ENCODE peak calls at places on chromosomes 2 and 18, in four cellular contexts. Q is fibroblast of lung, Y is GM23338, B is endothelial cell of umbilical vein. T is an unnamed sample.

GRCh38 chr2:149148195-149149006 is 109.9 kb downstream of the LYPD6B start:
- DNase-seq in Q (no peak), Y (no peak), B (no peak), T (no peak)

GRCh38 chr2:202317080-202317859 is 51.7 kb downstream of the NOP58 start:
- DNase-seq in Q (peak; percentile 86), Y (peak; percentile 25), B (peak; percentile 99), T (no peak)

GRCh38 chr2:70113396-70114100 is 26.3 kb downstream of the PCBP1 start:
- DNase-seq in Q (no peak), Y (no peak), B (no peak), T (no peak)

GRCh38 chr2:14831458-14831857 is 198.9 kb downstream of the LRATD1 start:
- DNase-seq in Q (peak; percentile 11), Y (peak; percentile 8), B (no peak), T (no peak)

GRCh38 chr2:108987111-108987510 is 1.9 kb downstream of the EDAR start:
- DNase-seq in Q (no peak), Y (no peak), B (no peak), T (no peak)

GRCh38 chr2:74845217-74845751 is 11.4 kb downstream of the HK2 start:
- DNase-seq in Q (peak; percentile 87), Y (peak; percentile 58), B (peak; percentile 94), T (no peak)

GRCh38 chr2:236971131-236971850 is 114.4 kb upstream of the COPS8 start:
- DNase-seq in Q (peak; percentile 90), Y (no peak), B (no peak), T (no peak)

GRCh38 chr2:215499330-215499729 is 63.5 kb upstream of the FN1 start:
- DNase-seq in Q (peak; percentile 5), Y (no peak), B (no peak), T (no peak)

GRCh38 chr2:208147759-208148158 is 1.8 kb upstream of the CRYGB start:
- DNase-seq in Q (no peak), Y (peak; percentile 20), B (no peak), T (no peak)

GRCh38 chr2:65483763-65484162 is 51.4 kb upstream of the SPRED2 start:
- DNase-seq in Q (no peak), Y (no peak), B (no peak), T (no peak)

GRCh38 chr2:240137596-240138274 is 1.6 kb upstream of the COPS9 start:
- DNase-seq in Q (no peak), Y (no peak), B (no peak), T (peak; percentile 3)

GRCh38 chr2:25044011-25044410 is 2.1 kb downstream of the EFR3B start:
- DNase-seq in Q (no peak), Y (no peak), B (no peak), T (no peak)

GRCh38 chr2:64913357-64913869 is 75.8 kb upstream of the SLC1A4 start:
- DNase-seq in Q (no peak), Y (peak; percentile 74), B (no peak), T (peak; percentile 48)

GRCh38 chr2:234495076-234495800 is 1.6 kb downstream of the ARL4C start:
- DNase-seq in Q (peak; percentile 54), Y (peak; percentile 73), B (peak; percentile 11), T (peak; percentile 36)

GRCh38 chr2:229273384-229274338 is 2.6 kb upstream of the PID1 start:
- DNase-seq in Q (peak; percentile 89), Y (peak; percentile 92), B (peak; percentile 21), T (peak; percentile 18)

GRCh38 chr2:25333981-25334380 is 7.7 kb downstream of the DNMT3A start:
- DNase-seq in Q (no peak), Y (no peak), B (no peak), T (no peak)

GRCh38 chr18:43213816-43214215 is 63.5 kb downstream of the SYT4 start:
- DNase-seq in Q (no peak), Y (no peak), B (no peak), T (no peak)

GRCh38 chr18:8858888-8859511 is 153.6 kb downstream of the MTCL1 start:
- DNase-seq in Q (peak; percentile 99), Y (no peak), B (no peak), T (no peak)

GRCh38 chr2:18630541-18630940 is 41.2 kb upstream of the NT5C1B start:
- DNase-seq in Q (no peak), Y (no peak), B (no peak), T (no peak)

GRCh38 chr2:237967463-237967871 is 653 bp downstream of the UBE2F start:
- DNase-seq in Q (no peak), Y (peak; percentile 42), B (peak; percentile 35), T (no peak)

GRCh38 chr18:51659781-51660180 is 462.3 kb upstream of the MEX3C start:
- DNase-seq in Q (no peak), Y (no peak), B (no peak), T (no peak)

GRCh38 chr2:240465765-240466578 is 30.5 kb downstream of the GPC1 start:
- DNase-seq in Q (no peak), Y (no peak), B (no peak), T (no peak)

GRCh38 chr2:108616731-108617161 is 82.5 kb downstream of the LIMS1 start:
- DNase-seq in Q (peak; percentile 61), Y (no peak), B (peak; percentile 88), T (no peak)

GRCh38 chr18:27685807-27686412 is 491.0 kb downstream of the CDH2 start:
- DNase-seq in Q (peak; percentile 56), Y (peak; percentile 72), B (peak; percentile 40), T (peak; percentile 43)

GRCh38 chr2:171042253-171042969 is 113.4 kb downstream of the GORASP2 start:
- DNase-seq in Q (no peak), Y (no peak), B (peak; percentile 26), T (no peak)

GRCh38 chr2:130135692-130136541 is 6.9 kb upstream of the POTEF start:
- DNase-seq in Q (no peak), Y (no peak), B (no peak), T (no peak)

GRCh38 chr2:136404925-136405324 is 287.0 kb upstream of the CXCR4 start:
- DNase-seq in Q (no peak), Y (no peak), B (no peak), T (no peak)

DNA sequence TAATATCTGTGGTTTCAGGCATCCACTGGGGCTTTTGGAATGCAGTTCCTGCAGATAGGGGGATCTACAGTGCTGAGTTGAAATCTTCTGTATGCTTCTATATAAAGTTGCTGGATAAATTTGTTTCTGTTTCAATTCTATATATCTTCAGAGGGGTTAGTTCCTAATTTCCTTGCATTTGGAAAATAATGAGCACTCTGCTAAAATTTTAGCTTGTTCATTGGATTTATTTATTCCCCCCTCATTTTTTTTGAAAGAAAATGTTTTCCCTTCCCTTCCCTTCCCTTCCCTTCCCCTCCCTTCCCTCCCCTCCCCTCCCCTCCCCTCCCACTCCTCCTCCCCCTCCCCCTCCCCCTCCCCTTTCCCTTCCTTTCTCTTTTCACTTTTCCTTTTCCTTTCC is 212.3 kb downstream of the GPD2 start:
- DNase-seq in Q (no peak), Y (no peak), B (no peak), T (no peak)
- TF ChIP-seq EZH2 in Q (no peak), Y (no peak), B (no peak), T (no peak)

DNA sequence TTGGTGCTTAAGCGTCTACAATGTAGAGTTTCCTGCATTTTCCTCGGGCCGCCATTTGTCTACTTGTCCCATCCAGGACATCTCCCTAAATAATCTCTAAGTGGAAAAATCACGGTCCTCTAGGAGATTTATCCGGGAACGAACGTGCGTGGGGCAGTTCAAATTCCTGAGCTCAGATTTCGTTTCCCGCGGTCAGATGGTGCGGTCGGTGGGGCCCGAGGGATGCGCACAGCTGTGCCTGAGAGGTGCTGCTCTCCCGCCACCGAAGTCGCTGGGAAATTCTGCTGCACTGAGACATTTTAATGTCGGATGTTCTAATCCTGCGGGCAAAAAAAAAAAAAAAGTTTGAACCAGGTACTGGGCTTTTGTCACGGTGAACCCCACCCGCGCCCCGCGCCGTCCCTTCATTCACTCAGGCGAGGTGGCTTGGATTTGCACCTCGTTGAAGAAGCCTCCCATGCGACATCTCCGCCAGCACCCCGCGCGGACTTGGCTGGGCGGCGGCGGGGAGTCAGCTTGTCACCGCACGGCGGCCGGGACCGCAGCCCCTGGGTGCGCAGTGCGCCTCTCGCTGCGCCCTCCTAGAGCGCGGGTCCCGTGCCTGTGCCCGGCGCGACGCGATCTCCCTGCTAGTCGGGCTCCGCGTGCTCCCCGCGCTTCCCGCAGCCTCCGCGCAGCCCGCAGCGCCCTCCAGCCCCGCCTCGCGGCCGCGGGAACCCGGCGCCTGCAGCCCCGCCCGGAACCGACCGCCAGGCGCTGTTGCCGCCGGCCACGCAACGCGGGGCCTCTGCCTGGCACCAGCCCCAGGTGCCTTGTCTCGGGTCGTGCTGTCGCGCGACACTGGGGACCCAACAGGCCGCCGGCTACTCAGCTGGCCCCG is 192.0 kb upstream of the TCF4 start:
- DNase-seq in Q (no peak), Y (peak; percentile 66), B (peak; percentile 65), T (no peak)
- TF ChIP-seq EZH2 in Q (no peak), Y (peak; percentile 17), B (no peak), T (no peak)

GRCh38 chr2:161416633-161417427 is 733 bp downstream of the TBR1 start:
- DNase-seq in Q (no peak), Y (peak; percentile 53), B (no peak), T (no peak)
- TF ChIP-seq EZH2 in Q (peak; percentile 94), Y (peak; percentile 95), B (peak; percentile 43), T (no peak)

DNA sequence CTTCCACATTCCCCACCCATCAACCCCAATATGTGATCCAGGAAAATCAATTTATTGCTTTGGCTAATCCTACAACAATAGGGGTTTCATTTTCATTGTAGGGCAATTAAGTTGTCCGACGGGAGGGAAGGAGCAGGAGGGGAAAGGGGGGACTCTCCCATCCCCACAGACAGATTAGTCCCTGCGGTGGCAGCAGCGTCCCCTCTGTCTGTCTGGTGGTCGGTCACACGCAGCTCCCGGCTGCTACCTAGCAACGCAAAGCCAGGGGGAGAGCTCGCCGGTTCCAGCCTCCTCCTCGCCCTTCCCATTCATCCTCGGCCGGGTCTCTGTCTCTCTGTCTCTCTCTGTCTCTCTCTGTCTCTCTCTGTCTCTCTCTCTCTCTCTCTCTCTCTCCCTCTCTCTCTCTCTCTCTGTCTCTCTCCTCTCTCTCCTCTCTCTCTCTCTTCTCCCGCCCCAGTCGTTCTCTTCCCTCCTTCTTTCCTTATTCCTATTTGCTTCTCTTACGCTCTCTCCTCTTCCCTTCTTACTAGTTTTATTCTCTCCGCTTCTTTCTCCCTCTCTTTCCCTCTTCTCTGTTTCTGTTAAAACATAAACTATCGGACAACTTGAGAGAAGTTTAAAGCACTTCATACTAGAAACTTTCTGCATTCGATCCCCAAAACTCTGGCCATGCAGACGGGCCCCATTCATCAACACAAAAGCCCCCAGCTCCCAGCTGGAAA is 1.2 kb downstream of the LRP2 start:
- DNase-seq in Q (peak; percentile 1), Y (peak; percentile 67), B (no peak), T (no peak)
- TF ChIP-seq EZH2 in Q (peak; percentile 79), Y (no peak), B (peak; percentile 51), T (no peak)

DNA sequence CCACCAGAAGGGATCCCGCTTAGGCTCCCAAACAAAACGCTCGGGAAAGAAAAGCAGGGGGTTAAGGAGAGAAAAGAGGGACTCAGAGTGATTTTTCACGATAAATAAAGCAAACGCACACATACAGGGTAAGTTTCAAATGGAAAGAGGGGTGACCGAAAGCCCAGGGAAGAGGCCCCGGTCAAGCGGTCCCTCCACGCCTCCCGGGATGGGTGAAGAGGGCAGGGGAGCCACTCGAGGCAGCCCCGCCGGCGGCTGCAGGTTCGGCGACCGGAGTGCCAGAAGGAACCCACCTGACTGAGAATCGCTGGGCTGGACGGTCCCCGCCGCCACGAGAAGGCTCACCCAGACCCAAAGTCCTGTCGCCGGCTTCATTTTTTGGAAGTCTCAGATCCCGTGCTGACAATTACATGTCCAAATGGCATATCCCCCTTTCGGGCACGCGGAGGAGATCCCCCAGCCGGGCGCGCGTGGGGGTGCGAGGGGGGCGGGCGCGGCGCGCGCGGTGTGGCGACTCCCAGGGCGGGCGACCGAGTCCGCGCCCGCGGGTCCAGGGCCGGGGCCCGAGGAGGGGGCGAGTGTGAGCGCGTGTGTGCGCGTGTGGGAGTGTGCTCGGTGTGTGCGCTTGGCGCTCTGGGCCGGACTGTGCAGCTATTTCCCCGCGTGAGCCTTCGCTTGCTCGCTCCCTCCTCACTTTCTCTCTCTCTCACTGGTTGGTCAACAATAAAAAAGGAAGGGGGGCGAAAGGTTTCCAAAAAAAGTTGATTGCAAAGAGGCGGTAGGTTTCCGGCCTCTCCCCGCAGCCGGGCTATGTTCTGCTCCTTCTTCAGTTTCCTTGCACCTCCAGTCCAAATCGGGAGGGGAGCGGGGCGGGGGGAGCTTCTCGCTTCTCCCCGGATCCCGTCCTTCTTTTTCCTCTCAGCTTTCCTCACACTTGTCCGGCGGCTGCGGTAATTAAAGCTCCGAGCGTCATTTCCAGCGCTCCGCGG is at the start of gene ERBB4:
- DNase-seq in Q (no peak), Y (peak; percentile 47), B (peak; percentile 5), T (no peak)
- TF ChIP-seq EZH2 in Q (peak; percentile 43), Y (peak; percentile 45), B (peak; percentile 4), T (no peak)